ENCODE peak calls at places on chromosomes 11 and 22, in eight cellular contexts. A, J, P, Y, K, L, I and X are unnamed samples.

GRCh38 chr11:27373392-27373791 is 10.4 kb upstream of the CCDC34 start:
- DNase-seq in J (no peak), K (no peak), L (no peak), P (no peak), I (no peak), Y (no peak), A (no peak), X (no peak)

GRCh38 chr11:59197990-59198389 is 14.7 kb downstream of the MPEG1 start:
- DNase-seq in Y (no peak), L (no peak), K (peak), J (no peak), P (no peak), A (peak), I (peak), X (no peak)

GRCh38 chr22:17761145-17761488 is 13.2 kb downstream of the BID start:
- DNase-seq in Y (no peak), L (no peak), J (no peak), P (no peak), A (no peak), K (no peak), I (no peak), X (no peak)

GRCh38 chr11:43576834-43577521 is 103.6 kb upstream of the HSD17B12 start:
- DNase-seq in L (no peak), A (no peak), K (no peak), J (no peak), P (peak), I (peak), Y (peak), X (no peak)

GRCh38 chr11:121552160-121552559 is 99.4 kb upstream of the SORL1-AS1 start:
- DNase-seq in K (no peak), Y (no peak), P (no peak), A (no peak), I (no peak), J (peak), L (no peak), X (no peak)

GRCh38 chr11:16001899-16002426 is 354.4 kb downstream of the SOX6 start:
- DNase-seq in A (no peak), K (peak), Y (no peak), L (no peak), J (no peak), P (peak), I (peak), X (no peak)

GRCh38 chr11:116078101-116078561 is 573.9 kb upstream of the CADM1 start:
- DNase-seq in K (no peak), J (no peak), I (peak), L (no peak), A (no peak), P (no peak), Y (peak), X (no peak)

GRCh38 chr22:46593211-46593676 is 26.9 kb upstream of the GRAMD4 start:
- DNase-seq in K (no peak), P (no peak), J (no peak), I (no peak), L (no peak), A (no peak), Y (peak), X (no peak)

GRCh38 chr11:126824035-126824607 is 176.4 kb downstream of the KIRREL3 start:
- DNase-seq in Y (no peak), L (no peak), I (no peak), P (no peak), J (no peak), A (no peak), K (no peak), X (no peak)

GRCh38 chr11:116167706-116168458 is 604.9 kb downstream of the BUD13 start:
- DNase-seq in P (no peak), I (no peak), L (no peak), A (no peak), Y (no peak), J (peak), K (no peak), X (no peak)

GRCh38 chr22:30878516-30879365 is 89.8 kb downstream of the MORC2 start:
- DNase-seq in Y (no peak), L (no peak), P (no peak), J (no peak), K (no peak), I (peak), A (no peak), X (no peak)

GRCh38 chr11:13249992-13250391 is 27.6 kb upstream of the BMAL1 start:
- DNase-seq in Y (no peak), I (peak), J (no peak), K (no peak), A (no peak), L (no peak), P (peak), X (no peak)

GRCh38 chr22:37163618-37164534 is 14.2 kb upstream of the IL2RB start:
- DNase-seq in L (no peak), I (no peak), K (no peak), P (no peak), Y (peak), A (peak), J (no peak), X (no peak)

GRCh38 chr22:29041408-29041807 is 20.2 kb downstream of the C22orf31 start:
- DNase-seq in Y (no peak), I (peak), J (no peak), P (no peak), K (no peak), A (no peak), L (no peak), X (no peak)

GRCh38 chr11:117281159-117281558 is 10.0 kb upstream of the BACE1-AS start:
- DNase-seq in P (peak), K (peak), L (no peak), A (no peak), J (peak), Y (no peak), I (peak), X (no peak)

GRCh38 chr11:134361241-134361640 is 29.5 kb downstream of the GLB1L2 start:
- DNase-seq in I (no peak), A (no peak), L (no peak), P (no peak), K (no peak), J (no peak), Y (no peak), X (no peak)

GRCh38 chr11:48036011-48036410 is 55.7 kb downstream of the PTPRJ start:
- DNase-seq in L (no peak), I (no peak), P (no peak), K (no peak), J (no peak), A (no peak), Y (no peak), X (no peak)

DNA sequence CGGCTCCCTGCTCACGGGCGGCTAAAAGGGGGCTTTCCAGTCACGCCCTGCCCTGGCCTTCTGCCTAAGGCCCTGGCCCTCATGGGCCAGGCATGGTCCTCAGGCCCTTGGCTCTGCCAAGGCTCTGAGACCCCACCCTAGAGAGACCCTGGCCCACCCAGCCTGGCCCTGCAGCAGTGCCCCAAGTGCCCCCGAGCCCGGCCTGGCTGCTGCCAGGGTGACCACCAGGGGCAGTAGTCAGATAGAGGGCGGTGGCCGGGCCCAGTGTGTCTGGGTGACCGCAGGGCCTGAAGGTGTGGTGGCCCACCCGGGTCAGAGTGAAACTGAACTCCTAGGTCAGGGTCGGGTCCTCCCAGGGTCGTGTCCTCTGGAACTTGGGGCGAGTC is 29.4 kb upstream of the CCDC188 start:
- DNase-seq in A (no peak), P (no peak), L (no peak), J (no peak), K (no peak), Y (no peak), I (no peak), X (no peak)
- TF ChIP-seq CTCF in A (no peak), P (no peak), L (no peak), J (no peak), K (peak), Y (no peak), I (no peak), X (peak)

GRCh38 chr22:39598017-39598965 is 27.7 kb downstream of the CACNA1I start:
- DNase-seq in P (peak), Y (peak), L (peak), K (no peak), A (peak), I (no peak), J (no peak), X (peak)
- TF ChIP-seq CTCF in P (no peak), Y (no peak), L (no peak), K (no peak), A (no peak), I (no peak), J (no peak), X (peak)

GRCh38 chr11:26025680-26026079 is 306.2 kb upstream of the ANO3 start:
- DNase-seq in A (no peak), P (no peak), Y (no peak), L (no peak), J (no peak), K (no peak), I (peak), X (no peak)
- TF ChIP-seq CTCF in A (no peak), P (no peak), Y (no peak), L (no peak), J (no peak), K (no peak), I (no peak), X (no peak)

GRCh38 chr22:25853902-25854301 is 111.9 kb downstream of the MYO18B start:
- DNase-seq in I (no peak), K (no peak), Y (peak), P (peak), A (no peak), J (no peak), L (no peak), X (no peak)
- TF ChIP-seq CTCF in I (no peak), K (no peak), Y (peak), P (peak), A (no peak), J (no peak), L (no peak), X (peak)

GRCh38 chr22:38230108-38230825 is 28.5 kb downstream of the MAFF start:
- DNase-seq in J (no peak), K (no peak), P (peak), A (no peak), L (no peak), I (peak), Y (peak), X (no peak)
- TF ChIP-seq CTCF in J (peak), K (peak), P (peak), A (peak), L (peak), I (peak), Y (peak), X (peak)

GRCh38 chr22:38850941-38851849 is 7.4 kb upstream of the NPTXR start:
- DNase-seq in Y (no peak), L (no peak), K (no peak), J (no peak), A (peak), I (peak), P (peak), X (no peak)

GRCh38 chr22:38850399-38850798 is 6.6 kb upstream of the NPTXR start:
- DNase-seq in Y (no peak), P (no peak), I (no peak), A (no peak), J (no peak), K (no peak), L (no peak), X (no peak)

GRCh38 chr22:38849816-38850215 is 6.0 kb upstream of the NPTXR start:
- DNase-seq in P (no peak), A (no peak), L (no peak), J (no peak), I (no peak), K (no peak), Y (no peak), X (no peak)

GRCh38 chr22:38853149-38853548 is 9.3 kb upstream of the NPTXR start:
- DNase-seq in J (no peak), I (no peak), K (no peak), P (no peak), A (no peak), L (no peak), Y (no peak), X (no peak)

DNA sequence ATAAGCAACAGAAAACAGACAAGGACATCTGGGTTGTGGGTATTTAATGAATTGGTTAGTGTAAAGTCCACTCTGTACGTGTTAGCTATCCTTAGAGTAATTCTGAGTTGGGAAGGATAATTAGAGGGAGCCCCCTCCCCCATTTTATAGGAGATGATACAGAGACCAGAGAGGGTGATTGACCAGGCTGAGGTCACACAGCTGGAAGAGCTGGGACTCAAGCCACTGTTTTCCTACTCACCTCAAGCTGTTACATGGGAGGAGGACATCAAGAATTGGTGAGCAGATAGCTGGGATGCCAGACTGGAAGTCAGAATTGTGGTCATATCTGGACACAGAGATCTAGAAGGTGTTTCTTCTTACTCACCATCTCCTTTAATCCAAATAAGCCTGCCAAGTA is 8.7 kb upstream of the NPTXR start:
- DNase-seq in A (no peak), L (no peak), J (no peak), Y (no peak), P (no peak), K (no peak), I (no peak), X (no peak)
- TF ChIP-seq CTCF in A (no peak), L (no peak), J (no peak), Y (no peak), P (no peak), K (no peak), I (no peak), X (no peak)

GRCh38 chr11:11478687-11479086 is 125.6 kb upstream of the CSNK2A3 start:
- DNase-seq in P (no peak), Y (no peak), L (no peak), A (no peak), K (no peak), J (no peak), I (no peak), X (no peak)
- TF ChIP-seq CTCF in P (no peak), Y (no peak), L (no peak), A (no peak), K (no peak), J (no peak), I (no peak), X (no peak)